ENCODE peak calls at places on chromosomes 1 and 21, in seven cellular contexts. P is esophagus muscularis mucosa, M is Panc1, V is ovary, X is adipocyte, N is left ventricle myocardium inferior, Y is heart left ventricle. Q is an unnamed sample. For H3K9me3 and H3K27me3, the result is how much of the 10 kb centered on the place peaks cover.

GRCh38 chr1:200905411-200906052 is 10.8 kb downstream of the INAVA start:
- DNase-seq in V (no peak), M (no peak), N (no peak), Y (no peak), X (no peak), P (no peak), Q (no peak)

GRCh38 chr1:109623601-109624161 is 4.0 kb downstream of the AMPD2 start:
- DNase-seq in N (no peak), Y (no peak), M (no peak), V (peak), X (peak), P (peak), Q (peak)

GRCh38 chr1:24714859-24715520 is 30.3 kb upstream of the CLIC4 start:
- DNase-seq in X (peak), P (no peak), Y (no peak), M (no peak), V (no peak), N (no peak), Q (no peak)

GRCh38 chr1:3984586-3984985 is 84.5 kb upstream of the C1orf174 start:
- DNase-seq in P (no peak), V (no peak), Y (no peak), M (no peak), N (no peak), X (no peak), Q (no peak)

GRCh38 chr1:109814993-109815786 is 51.5 kb upstream of the EPS8L3 start:
- DNase-seq in M (no peak), V (no peak), N (no peak), P (no peak), X (no peak), Y (no peak), Q (no peak)

GRCh38 chr1:12511516-12512468 is 106.2 kb downstream of the DHRS3 start:
- DNase-seq in M (no peak), P (no peak), X (no peak), V (no peak), Y (no peak), N (no peak), Q (peak)

GRCh38 chr1:76374111-76374510 is 299.6 kb downstream of the ST6GALNAC3 start:
- DNase-seq in X (no peak), P (no peak), N (no peak), Y (no peak), M (no peak), V (no peak), Q (no peak)

GRCh38 chr1:11961230-11961629 is 19.0 kb upstream of the MFN2 start:
- DNase-seq in X (peak), V (no peak), Y (no peak), M (no peak), P (no peak), N (no peak), Q (no peak)

GRCh38 chr1:115669002-115669673 is 27.4 kb downstream of the VANGL1 start:
- DNase-seq in M (no peak), Y (no peak), N (no peak), P (no peak), V (no peak), X (peak), Q (no peak)

GRCh38 chr1:116504308-116505156 is 66.3 kb downstream of the CD58 start:
- DNase-seq in Y (peak), N (peak), P (no peak), X (peak), M (no peak), V (no peak), Q (peak)

GRCh38 chr1:33899746-33900145 is 35.9 kb downstream of the HMGB4 start:
- DNase-seq in P (no peak), N (no peak), M (no peak), Y (no peak), X (no peak), V (no peak), Q (peak)

GRCh38 chr1:247330548-247331171 is 1.0 kb downstream of the ZNF496 start:
- DNase-seq in P (no peak), X (no peak), N (no peak), M (no peak), Y (no peak), V (no peak), Q (no peak)

GRCh38 chr1:54114001-54114400 is 38.8 kb downstream of the CDCP2 start:
- DNase-seq in X (no peak), P (no peak), V (no peak), M (no peak), N (no peak), Y (no peak), Q (no peak)

GRCh38 chr1:45490121-45490622 is 791 bp downstream of the TESK2 start:
- DNase-seq in P (no peak), N (no peak), X (peak), M (no peak), V (no peak), Y (no peak), Q (no peak)

GRCh38 chr1:6958407-6958806 is 173.2 kb downstream of the CAMTA1 start:
- DNase-seq in M (no peak), Y (no peak), V (peak), X (peak), N (no peak), P (no peak), Q (no peak)

GRCh38 chr21:35046223-35046690 is 2.8 kb downstream of the RUNX1 start:
- DNase-seq in M (no peak), X (no peak), Y (no peak), P (peak), N (no peak), V (no peak), Q (no peak)

GRCh38 chr1:209651148-209651547 is 1.1 kb downstream of the LAMB3 start:
- DNase-seq in Y (peak), M (no peak), V (no peak), N (peak), X (peak), P (peak), Q (peak)

GRCh38 chr1:101995984-101996731 is 568 bp downstream of the OLFM3 start:
- DNase-seq in Y (no peak), M (no peak), V (no peak), X (no peak), N (no peak), P (no peak), Q (no peak)

GRCh38 chr1:44926311-44926781 is 60.0 kb downstream of the EIF2B3 start:
- DNase-seq in N (no peak), V (no peak), P (no peak), Y (no peak), X (peak), M (no peak), Q (no peak)

GRCh38 chr1:184641894-184642293 is 112.8 kb downstream of the EDEM3 start:
- DNase-seq in P (peak), M (no peak), N (no peak), X (no peak), V (no peak), Y (no peak), Q (no peak)

GRCh38 chr1:164653705-164654104 is 94.7 kb downstream of the PBX1 start:
- DNase-seq in P (no peak), V (no peak), M (no peak), Y (no peak), N (no peak), X (no peak), Q (no peak)

DNA sequence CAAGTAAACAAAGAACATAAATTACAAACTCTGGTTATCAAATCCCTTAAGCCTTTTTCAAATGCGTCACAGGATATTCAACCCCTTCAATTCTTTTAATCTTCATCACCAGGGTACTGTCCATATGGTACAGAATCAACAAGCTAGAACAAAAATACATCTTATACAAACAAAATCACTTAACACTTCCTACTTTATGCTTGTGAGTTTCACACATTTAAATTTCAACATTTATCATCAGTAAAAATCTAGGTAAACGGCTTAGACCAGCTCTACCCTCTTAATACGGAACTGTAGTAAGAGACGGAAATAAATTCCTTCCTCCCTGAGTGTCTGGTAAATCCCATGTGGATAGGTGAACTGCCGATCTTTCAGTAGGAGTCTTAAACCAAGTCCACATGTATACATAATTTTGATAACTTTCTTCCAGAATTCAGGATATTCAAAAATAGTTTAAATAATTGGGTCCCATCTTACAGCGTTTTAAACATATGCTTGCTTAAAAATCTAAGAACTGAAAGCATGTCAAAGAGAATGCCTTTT is 1.0 kb downstream of the CCDC181 start:
- DNase-seq in N (no peak), X (no peak), M (no peak), V (no peak), Y (no peak), P (no peak), Q (no peak)
- H3K4me3 ChIP-seq in N (peak), X (peak), M (no peak), V (no peak), Y (no peak), P (peak), Q (no peak)

GRCh38 chr1:2819429-2819828 is 17.9 kb upstream of the TTC34 start:
- DNase-seq in M (no peak), X (no peak), P (no peak), N (no peak), V (no peak), Y (no peak), Q (no peak)
- H3K9me3 ChIP-seq in M (under half), X (under half), P (under half), N (under half), V (under half), Y (under half), Q (under half)

DNA sequence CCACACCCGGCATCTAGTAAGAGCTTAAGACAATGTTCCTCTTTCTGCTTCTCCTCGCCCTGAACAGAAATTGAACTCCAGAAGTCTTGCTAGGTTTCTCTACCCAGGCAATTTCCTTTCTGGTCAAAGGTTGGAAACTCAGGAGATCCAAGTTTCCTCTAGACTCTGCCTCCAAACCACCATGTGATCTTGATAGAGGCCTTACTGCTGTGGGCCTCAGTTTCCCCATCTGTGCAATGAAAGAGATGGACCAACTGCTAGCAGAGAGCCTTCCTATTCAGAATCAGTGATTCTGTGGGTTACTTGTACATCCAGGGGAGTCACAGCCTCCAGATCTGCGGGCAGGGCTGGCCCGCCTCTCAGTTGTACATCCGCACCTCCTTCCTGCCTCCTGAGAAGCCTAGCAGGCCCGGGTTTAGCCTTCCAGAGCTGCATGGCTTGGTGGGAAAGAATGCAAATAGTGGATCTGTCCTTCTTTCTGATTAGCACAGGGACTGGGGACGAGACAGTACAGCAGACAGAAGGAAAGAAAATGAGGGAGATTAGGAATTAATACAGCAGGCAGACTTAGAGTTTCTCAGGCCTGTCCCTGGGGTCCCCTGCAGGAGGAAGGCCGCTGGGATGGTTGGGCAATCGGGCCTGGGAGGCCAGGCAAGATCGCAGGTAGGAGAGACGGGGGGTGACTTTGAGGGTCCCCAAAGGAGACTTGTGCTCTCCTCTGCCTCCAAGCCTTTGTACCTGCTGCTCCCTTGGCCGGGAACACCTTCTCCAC is 83.9 kb downstream of the PAX7 start:
- DNase-seq in X (no peak), P (no peak), N (no peak), V (no peak), Y (no peak), M (no peak), Q (no peak)
- H3K27me3 ChIP-seq in X (half or more), P (under half), N (half or more), V (under half), Y (half or more), M (under half), Q (under half)

DNA sequence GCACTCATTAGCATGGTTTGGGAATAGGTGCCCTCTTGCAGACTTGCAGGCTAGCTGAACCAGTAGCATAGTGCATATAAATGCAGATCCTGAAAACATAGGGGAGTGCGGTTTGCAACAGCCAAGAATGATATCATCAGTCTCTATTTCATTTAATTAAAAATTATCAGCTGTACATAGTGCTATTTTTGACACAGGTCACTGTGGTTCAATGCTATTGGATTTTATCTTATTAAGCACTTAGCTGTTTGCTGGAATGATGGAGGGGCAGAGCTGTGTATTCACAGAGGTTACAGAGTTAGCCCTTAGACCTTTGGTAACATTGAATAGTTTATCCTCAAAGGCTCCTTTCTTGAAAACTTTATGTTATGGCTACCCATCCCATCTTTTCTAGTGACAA is 43.5 kb downstream of the CYYR1 start:
- DNase-seq in X (no peak), V (no peak), M (no peak), Y (no peak), N (no peak), P (no peak), Q (no peak)
- H3K4me3 ChIP-seq in X (no peak), V (no peak), M (no peak), Y (no peak), N (no peak), P (no peak), Q (no peak)

GRCh38 chr1:203954293-203954692 is 92.9 kb downstream of the SNRPE start:
- DNase-seq in M (no peak), V (no peak), N (no peak), Y (no peak), X (no peak), P (no peak), Q (no peak)
- H3K9me3 ChIP-seq in M (under half), V (under half), N (under half), Y (under half), X (under half), P (under half), Q (under half)

GRCh38 chr1:222417264-222417663 is 130.6 kb downstream of the HHIPL2 start:
- DNase-seq in M (no peak), X (no peak), V (no peak), Y (no peak), P (no peak), N (no peak), Q (no peak)

GRCh38 chr1:222420621-222421020 is 127.3 kb downstream of the HHIPL2 start:
- DNase-seq in X (no peak), N (no peak), V (no peak), P (no peak), M (no peak), Y (no peak), Q (no peak)

GRCh38 chr1:222416001-222416791 is 131.7 kb downstream of the HHIPL2 start:
- DNase-seq in P (no peak), N (no peak), V (no peak), Y (no peak), M (no peak), X (no peak), Q (no peak)

GRCh38 chr1:222413436-222413835 is 134.5 kb downstream of the HHIPL2 start:
- DNase-seq in X (peak), Y (peak), P (no peak), V (no peak), N (no peak), M (no peak), Q (no peak)

GRCh38 chr1:222418654-222419053 is 129.2 kb downstream of the HHIPL2 start:
- DNase-seq in N (no peak), Y (no peak), P (no peak), M (no peak), X (no peak), V (no peak), Q (no peak)
- H3K27me3 ChIP-seq in N (under half), Y (under half), P (under half), M (under half), X (under half), V (under half), Q (under half)

GRCh38 chr1:63636192-63637105 is 43.2 kb downstream of the PGM1 start:
- DNase-seq in X (no peak), Y (no peak), M (no peak), V (no peak), P (no peak), N (no peak), Q (no peak)
- H3K4me3 ChIP-seq in X (no peak), Y (no peak), M (no peak), V (no peak), P (no peak), N (no peak), Q (no peak)

GRCh38 chr1:175397103-175397502 is 204.5 kb upstream of the KIAA0040 start:
- DNase-seq in Y (no peak), N (no peak), P (no peak), X (no peak), M (no peak), V (no peak), Q (no peak)
- H3K9me3 ChIP-seq in Y (under half), N (under half), P (under half), X (under half), M (under half), V (under half), Q (under half)

DNA sequence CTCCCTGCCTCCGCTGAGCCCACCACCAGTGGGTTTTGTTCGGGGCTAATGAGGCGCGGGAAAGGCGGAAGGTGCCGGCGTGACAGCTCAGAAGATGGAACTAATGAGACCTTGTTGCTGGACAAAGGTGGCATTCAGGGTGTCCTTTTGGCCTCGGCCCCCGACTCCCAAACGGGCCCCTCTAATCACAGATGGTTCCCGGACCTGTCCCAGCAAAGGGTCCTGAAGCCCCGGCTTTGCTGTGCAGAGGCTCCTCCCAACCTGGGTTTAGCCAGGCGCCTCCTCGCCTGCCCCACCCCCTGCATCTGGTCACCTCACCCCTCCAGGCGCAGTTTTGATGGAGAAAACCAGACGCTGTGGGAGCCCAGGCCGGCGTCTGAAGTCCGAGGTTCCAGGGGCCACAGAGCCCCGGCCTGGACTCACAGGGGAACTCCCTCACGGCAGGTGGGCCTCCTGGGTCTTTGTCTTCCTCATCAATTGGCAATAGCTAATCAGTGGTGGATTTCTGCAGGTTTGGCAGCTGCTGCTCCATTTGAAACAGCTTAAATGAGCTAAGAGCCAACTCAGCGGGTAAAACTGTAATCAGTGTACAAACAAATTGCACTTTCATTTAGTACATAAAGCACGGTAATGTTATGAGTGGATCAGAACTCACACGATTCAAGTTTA is 44.3 kb upstream of the ADARB1 start:
- DNase-seq in V (no peak), M (no peak), Y (no peak), X (no peak), P (no peak), N (no peak), Q (no peak)
- H3K27me3 ChIP-seq in V (under half), M (under half), Y (under half), X (under half), P (under half), N (under half), Q (under half)

Q was measured in right atrium auricular region.